ENCODE peak calls at places on chromosomes 12 and 14, in four cellular contexts. E is endothelial cell of umbilical vein, Z is GM12878, U is GM23338. G is an unnamed sample.

GRCh38 chr14:106493962-106494823 is 967.8 kb downstream of the TMEM121 start:
- DNase-seq in E (no peak), Z (no peak), U (no peak), G (no peak)

GRCh38 chr14:35385042-35385839 is 19.3 kb downstream of the NFKBIA start:
- DNase-seq in E (peak), Z (no peak), U (no peak), G (peak)

GRCh38 chr14:95948608-95949007 is 72.0 kb downstream of the TUNAR start:
- DNase-seq in E (no peak), Z (no peak), U (peak), G (peak)

GRCh38 chr14:101817511-101818001 is 56.0 kb downstream of the PPP2R5C start:
- DNase-seq in E (no peak), Z (no peak), U (no peak), G (no peak)

GRCh38 chr14:70685480-70686197 is 43.9 kb downstream of the TTC9 start:
- DNase-seq in E (no peak), Z (no peak), U (peak), G (no peak)

GRCh38 chr12:7374423-7375144 is 69.4 kb downstream of the CD163L1 start:
- DNase-seq in E (peak), Z (no peak), U (peak), G (peak)

GRCh38 chr12:102568151-102568815 is 87.9 kb upstream of the IGF1 start:
- DNase-seq in E (no peak), Z (no peak), U (no peak), G (no peak)

GRCh38 chr12:10641735-10642500 is 28.5 kb upstream of the MAGOHB start:
- DNase-seq in E (peak), Z (no peak), U (no peak), G (no peak)

GRCh38 chr14:62428429-62429203 is 616.6 kb downstream of the KCNH5 start:
- DNase-seq in E (peak), Z (no peak), U (no peak), G (peak)

GRCh38 chr12:63826002-63826585 is 18.4 kb upstream of the SRGAP1 start:
- DNase-seq in E (peak), Z (no peak), U (peak), G (peak)

GRCh38 chr14:100466111-100466856 is 120.9 kb downstream of the BEGAIN start:
- DNase-seq in E (no peak), Z (no peak), U (peak), G (no peak)

GRCh38 chr12:75977952-75978671 is 53.5 kb downstream of the PHLDA1 start:
- DNase-seq in E (peak), Z (peak), U (peak), G (peak)

DNA sequence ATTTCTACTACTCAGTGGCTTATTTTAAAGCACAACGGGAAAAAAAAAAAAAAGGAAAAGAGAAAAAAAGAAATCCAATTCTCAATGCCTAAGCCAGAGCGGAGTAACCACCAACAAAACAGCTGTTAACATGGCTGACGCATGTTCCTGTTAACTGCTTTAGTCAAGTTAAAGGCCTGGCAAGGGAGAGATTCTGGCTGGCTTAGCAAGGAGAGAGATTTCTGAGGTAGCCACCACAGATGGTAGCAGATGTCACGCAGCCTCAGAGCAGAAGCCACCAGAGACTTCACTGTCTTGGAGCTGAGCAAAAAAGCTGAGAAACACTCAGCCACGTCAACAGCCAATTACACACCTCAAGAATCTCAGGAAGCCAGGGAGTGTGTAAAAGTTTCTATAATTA is 87.1 kb downstream of the TMCC3 start:
- DNase-seq in E (no peak), Z (no peak), U (no peak), G (no peak)
- TF ChIP-seq CTCF in E (no peak), Z (no peak), U (no peak), G (no peak)

GRCh38 chr12:19925881-19926665 is 442.3 kb upstream of the PDE3A start:
- DNase-seq in E (peak), Z (no peak), U (no peak), G (no peak)
- H3K27ac ChIP-seq in E (no peak), Z (no peak), U (no peak), G (no peak)

GRCh38 chr14:103703433-103704385 is 11.5 kb downstream of the XRCC3 start:
- DNase-seq in E (peak), Z (no peak), U (no peak), G (no peak)
- TF ChIP-seq EZH2 in E (no peak), Z (no peak), U (no peak), G (no peak)

GRCh38 chr14:91315844-91316267 is 71.4 kb upstream of the GPR68 start:
- DNase-seq in E (no peak), Z (peak), U (no peak), G (no peak)
- TF ChIP-seq CTCF in E (no peak), Z (peak), U (no peak), G (no peak)

DNA sequence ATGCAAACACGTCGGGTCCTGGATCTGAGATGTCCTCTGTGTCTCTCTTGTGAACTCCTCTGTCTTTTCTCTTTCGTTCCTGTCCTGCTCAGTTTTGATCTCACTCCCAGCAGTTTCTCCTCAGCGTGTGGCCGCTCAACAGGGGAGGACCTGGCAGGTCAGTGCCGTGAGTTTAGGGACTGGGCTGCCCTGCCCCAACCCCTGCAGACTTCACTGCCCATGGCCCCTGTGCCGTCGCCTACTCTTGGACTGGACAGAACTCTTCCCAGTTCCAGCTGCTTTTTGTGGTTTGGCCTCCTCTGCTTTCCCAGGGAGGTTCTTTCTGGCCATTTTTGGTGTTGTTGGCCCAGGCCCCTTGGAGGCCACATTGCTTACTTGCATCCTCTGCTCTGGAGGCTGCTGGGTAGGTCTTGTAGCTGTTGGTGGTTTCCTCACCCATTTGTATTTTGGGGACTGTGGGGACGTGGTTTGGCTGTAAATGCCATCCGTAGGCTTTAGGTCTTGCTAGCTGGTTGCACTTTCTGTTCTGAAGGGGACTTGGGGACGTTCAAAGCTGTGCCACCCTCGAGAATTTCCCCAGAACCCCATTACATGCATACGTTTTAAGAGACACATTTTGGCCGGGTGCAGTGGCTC is 20.0 kb upstream of the DNAH10 start:
- DNase-seq in E (no peak), Z (no peak), U (no peak), G (no peak)
- H3K27ac ChIP-seq in E (no peak), Z (peak), U (no peak), G (no peak)

GRCh38 chr14:97029800-97030199 is 232.6 kb downstream of the VRK1 start:
- DNase-seq in E (no peak), Z (no peak), U (no peak), G (no peak)

GRCh38 chr14:97031530-97031929 is 234.3 kb downstream of the VRK1 start:
- DNase-seq in E (no peak), Z (no peak), U (no peak), G (no peak)

GRCh38 chr14:97036096-97036852 is 239.1 kb downstream of the VRK1 start:
- DNase-seq in E (no peak), Z (no peak), U (no peak), G (peak)

GRCh38 chr14:97028382-97028781 is 231.2 kb downstream of the VRK1 start:
- DNase-seq in E (no peak), Z (no peak), U (no peak), G (no peak)

DNA sequence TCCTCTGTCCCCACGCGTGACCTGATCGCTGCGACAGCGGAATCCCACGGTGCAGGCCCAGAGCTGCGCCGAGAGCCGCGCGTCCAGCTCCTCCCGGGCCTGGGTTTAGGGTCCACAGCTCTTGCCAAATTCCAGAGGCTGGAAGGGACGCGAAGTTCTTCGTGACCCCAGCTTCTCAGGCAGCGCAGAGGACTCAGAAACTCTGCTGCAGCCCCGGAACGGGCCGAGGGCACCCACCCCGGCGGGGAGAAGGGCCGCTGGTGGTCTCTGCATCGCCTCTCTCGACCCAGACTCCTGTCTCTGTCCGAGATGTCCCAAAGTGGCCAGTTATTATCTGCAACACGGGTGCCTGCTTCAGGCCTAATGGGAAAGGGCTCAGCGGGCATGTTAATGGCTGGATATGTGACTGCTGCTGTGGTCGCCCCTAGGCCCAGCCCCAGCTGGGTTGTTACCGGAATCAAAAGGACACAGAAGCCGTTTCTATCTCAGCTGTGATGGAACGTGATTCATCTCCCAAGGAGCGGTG is 236.4 kb downstream of the VRK1 start:
- DNase-seq in E (no peak), Z (no peak), U (peak), G (no peak)
- TF ChIP-seq EZH2 in E (no peak), Z (no peak), U (no peak), G (no peak)

G was measured in A673.